ENCODE peak calls at places on chromosomes 4 and X, in five cellular contexts. Y is HCT116, E is upper lobe of right lung, W is fibroblast of the aortic adventitia, C is cardiac fibroblast. Q is an unnamed sample.

GRCh38 chr4:10606483-10607155 is 77.9 kb downstream of the CLNK start:
- DNase-seq in Y (no peak), E (no peak), W (no peak), C (no peak), Q (no peak)

GRCh38 chrX:72694170-72694569 is 19.9 kb downstream of the PHKA1 start:
- DNase-seq in Y (no peak), E (no peak), W (no peak), C (no peak), Q (peak)

GRCh38 chr4:22522706-22523501 is 7.0 kb upstream of the ADGRA3 start:
- DNase-seq in Y (no peak), E (no peak), W (no peak), C (no peak), Q (no peak)

GRCh38 chr4:152032722-152033131 is 271.9 kb upstream of the GATB start:
- DNase-seq in Y (no peak), E (no peak), W (peak), C (peak), Q (peak)

GRCh38 chr4:2375427-2375826 is 43.0 kb downstream of the ZFYVE28 start:
- DNase-seq in Y (no peak), E (no peak), W (no peak), C (no peak), Q (no peak)

GRCh38 chrX:12949927-12950656 is 24.8 kb upstream of the TMSB4X start:
- DNase-seq in Y (no peak), E (peak), W (peak), C (peak), Q (peak)

GRCh38 chrX:1147641-1148515 is 64.6 kb downstream of the CRLF2 start:
- DNase-seq in Y (no peak), E (no peak), W (no peak), C (no peak), Q (no peak)

GRCh38 chr4:38753021-38753806 is 29.6 kb downstream of the TLR10 start:
- DNase-seq in Y (peak), E (peak), W (peak), C (peak), Q (peak)

GRCh38 chr4:43496188-43496587 is 603.7 kb downstream of the GRXCR1 start:
- DNase-seq in Y (no peak), E (no peak), W (peak), C (no peak), Q (no peak)

GRCh38 chrX:39260965-39261364 is 459.7 kb downstream of the MID1IP1 start:
- DNase-seq in Y (no peak), E (no peak), W (no peak), C (no peak), Q (peak)

GRCh38 chrX:56963377-56963776 is 32.0 kb downstream of the SPIN3 start:
- DNase-seq in Y (no peak), E (no peak), W (no peak), C (no peak), Q (no peak)

GRCh38 chr4:7154351-7154981 is 37.9 kb upstream of the SORCS2 start:
- DNase-seq in Y (no peak), E (peak), W (no peak), C (no peak), Q (no peak)

GRCh38 chrX:39633293-39633692 is 464.5 kb downstream of the BCOR start:
- DNase-seq in Y (no peak), E (no peak), W (no peak), C (peak), Q (peak)

GRCh38 chr4:87044511-87045369 is 109.9 kb downstream of the AFF1 start:
- DNase-seq in Y (no peak), E (no peak), W (peak), C (no peak), Q (no peak)
- H3K4me3 ChIP-seq in Y (no peak), E (no peak), W (peak), C (no peak), Q (peak)

GRCh38 chr4:107740381-107740780 is 20.3 kb upstream of the PAPSS1 start:
- DNase-seq in Y (no peak), E (no peak), W (no peak), C (peak), Q (no peak)
- TF ChIP-seq CTCF in Y (peak), E (peak), W (no peak), C (peak), Q (no peak)

GRCh38 chr4:147826288-147826646 is 94.4 kb downstream of the ARHGAP10 start:
- DNase-seq in Y (no peak), E (no peak), W (no peak), C (no peak), Q (no peak)
- H3K4me3 ChIP-seq in Y (no peak), E (no peak), W (no peak), C (no peak), Q (no peak)

DNA sequence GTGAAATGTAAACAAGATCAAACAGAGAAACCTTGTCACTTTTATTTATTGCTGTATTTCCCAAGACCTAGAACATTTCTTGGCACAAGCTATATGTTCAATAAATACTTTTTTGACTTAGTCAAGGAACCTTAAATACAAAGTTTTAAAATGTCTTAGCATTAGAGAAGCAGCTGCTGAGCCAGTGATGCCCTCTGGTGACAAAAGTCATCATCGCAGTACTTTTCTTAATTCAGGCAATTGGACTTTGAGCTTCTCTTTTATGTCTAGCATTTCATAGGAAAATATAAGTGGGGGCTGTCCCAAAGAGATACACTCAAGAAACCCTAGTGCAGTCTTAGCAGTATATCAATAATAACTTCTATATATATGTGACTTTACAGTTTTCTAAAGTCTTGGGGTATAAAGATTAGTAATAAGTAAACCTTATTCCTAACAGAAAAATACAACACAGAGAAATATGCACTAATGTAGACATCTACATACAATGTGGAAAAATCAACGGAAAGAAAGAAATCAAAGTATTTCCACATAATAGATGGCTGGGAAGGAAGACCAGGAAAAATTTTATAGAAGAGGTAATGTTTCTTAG is 118.4 kb downstream of the DTHD1 start:
- DNase-seq in Y (no peak), E (no peak), W (no peak), C (peak), Q (peak)
- TF ChIP-seq CTCF in Y (peak), E (peak), W (no peak), C (peak), Q (peak)

GRCh38 chrX:17375361-17375630 is 296 bp downstream of the NHS start:
- DNase-seq in Y (no peak), E (no peak), W (peak), C (no peak), Q (no peak)
- H3K4me3 ChIP-seq in Y (peak), E (peak), W (peak), C (peak), Q (peak)

DNA sequence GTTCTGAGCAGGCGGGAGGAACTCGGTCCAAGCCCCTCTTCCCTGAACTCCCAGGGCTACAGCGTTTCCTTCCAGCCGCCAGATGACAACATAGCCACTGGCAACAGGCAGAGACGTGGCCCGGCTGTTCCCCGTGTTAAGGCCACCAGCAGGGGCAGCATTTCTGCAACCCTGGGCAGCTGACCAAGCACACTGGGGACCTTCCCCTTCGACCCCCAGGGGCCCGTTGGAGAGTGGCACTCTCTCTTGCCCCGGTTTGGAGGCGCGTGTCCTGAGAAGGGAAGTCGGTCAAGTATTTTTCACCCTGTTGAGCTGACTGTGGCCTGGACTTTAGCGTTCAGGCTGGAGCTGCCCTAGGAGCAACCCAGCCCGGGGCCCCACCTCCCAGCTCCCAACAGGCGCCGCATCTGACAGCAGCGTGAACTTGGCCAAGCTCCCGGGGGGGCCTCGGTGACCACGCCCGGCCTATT is 37.6 kb downstream of the ZBTB49 start:
- DNase-seq in Y (no peak), E (peak), W (no peak), C (peak), Q (peak)
- TF ChIP-seq CTCF in Y (peak), E (peak), W (peak), C (peak), Q (peak)

GRCh38 chr4:76545161-76545884 is 110.3 kb downstream of the SHROOM3 start:
- DNase-seq in Y (no peak), E (no peak), W (no peak), C (no peak), Q (no peak)

GRCh38 chr4:76547167-76547760 is 112.2 kb downstream of the SHROOM3 start:
- DNase-seq in Y (no peak), E (no peak), W (no peak), C (peak), Q (no peak)

GRCh38 chr4:76543378-76543777 is 108.3 kb downstream of the SHROOM3 start:
- DNase-seq in Y (no peak), E (no peak), W (no peak), C (no peak), Q (no peak)

GRCh38 chr4:76548704-76549103 is 113.7 kb downstream of the SHROOM3 start:
- DNase-seq in Y (no peak), E (no peak), W (no peak), C (no peak), Q (no peak)

DNA sequence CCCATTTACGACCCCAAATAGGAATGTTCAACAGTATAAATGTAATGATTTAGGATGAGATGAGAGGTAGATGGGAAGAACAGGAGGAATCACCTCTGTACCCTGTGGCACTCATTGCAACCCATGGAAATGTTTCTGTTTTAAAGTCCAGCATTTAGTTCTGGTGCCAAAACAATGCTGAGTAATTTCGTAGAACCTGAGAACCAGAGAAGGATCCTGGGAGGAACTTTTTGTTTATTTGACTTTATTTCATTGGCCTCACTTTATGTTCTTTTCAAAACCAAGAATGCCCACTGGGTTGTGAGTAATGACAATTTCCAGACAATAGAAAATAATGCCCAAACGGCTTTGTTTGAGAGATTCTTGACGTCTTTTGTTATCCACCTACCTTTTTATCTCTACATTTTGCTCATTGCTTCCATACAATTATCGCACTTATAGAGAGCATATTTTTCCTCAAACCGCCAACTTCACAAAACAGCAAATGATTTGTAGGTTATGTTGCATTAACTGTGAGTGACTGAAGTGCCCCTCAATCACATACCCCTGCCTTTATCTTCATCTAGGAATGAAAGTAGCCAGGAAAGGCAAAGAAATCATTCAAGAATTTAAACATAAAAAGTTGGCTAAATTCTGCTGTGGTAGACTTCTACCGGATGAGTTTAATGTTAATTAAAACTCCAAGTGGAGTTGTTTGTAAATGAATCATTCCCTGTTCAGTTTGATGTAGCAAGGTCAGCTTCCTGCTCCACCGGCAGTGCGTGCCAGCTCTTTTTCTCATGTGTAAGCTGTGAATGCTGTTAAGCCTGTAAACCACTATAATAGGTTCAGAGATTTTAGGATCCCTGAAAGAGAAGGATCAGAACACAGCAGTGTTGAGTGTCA is 111.5 kb downstream of the SHROOM3 start:
- DNase-seq in Y (no peak), E (no peak), W (peak), C (peak), Q (peak)
- H3K4me3 ChIP-seq in Y (no peak), E (no peak), W (no peak), C (no peak), Q (no peak)

DNA sequence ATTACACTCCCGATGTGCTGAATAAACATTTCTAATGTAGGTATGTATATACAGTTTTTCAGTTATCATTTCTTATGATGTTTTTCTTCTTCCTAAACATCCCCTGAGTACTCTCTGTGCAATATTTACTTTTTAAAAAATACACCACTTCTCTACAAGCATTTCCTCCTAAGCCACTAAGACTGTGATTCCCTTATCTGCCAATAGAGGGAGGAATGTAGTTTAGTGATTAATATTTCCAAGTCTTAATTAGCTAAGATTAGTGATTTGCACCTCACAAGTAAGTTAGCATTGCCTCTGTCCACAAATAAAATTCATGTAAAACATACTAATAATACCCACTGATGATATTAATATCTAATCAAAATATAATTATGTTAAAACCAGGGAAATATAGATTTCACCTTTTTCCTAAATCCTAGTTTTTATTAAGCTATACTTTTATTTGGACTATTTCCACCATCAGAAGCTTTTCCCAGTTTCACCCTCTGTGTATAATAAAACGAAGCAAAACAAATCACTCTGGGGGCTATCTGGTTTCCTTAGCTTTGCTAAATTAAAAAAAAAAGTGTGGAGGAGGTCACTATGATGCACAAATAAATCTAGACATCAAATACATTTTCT is 909.1 kb downstream of the FAT4 start:
- DNase-seq in Y (peak), E (no peak), W (peak), C (peak), Q (peak)
- TF ChIP-seq CTCF in Y (peak), E (peak), W (peak), C (peak), Q (peak)

GRCh38 chr4:142413516-142413915 is 432.6 kb downstream of the INPP4B start:
- DNase-seq in Y (no peak), E (no peak), W (no peak), C (no peak), Q (no peak)

GRCh38 chr4:142416711-142417275 is 429.3 kb downstream of the INPP4B start:
- DNase-seq in Y (no peak), E (no peak), W (peak), C (peak), Q (peak)

GRCh38 chr4:142414336-142414945 is 431.7 kb downstream of the INPP4B start:
- DNase-seq in Y (no peak), E (no peak), W (peak), C (no peak), Q (no peak)

GRCh38 chr4:142418697-142419096 is 427.4 kb downstream of the INPP4B start:
- DNase-seq in Y (no peak), E (no peak), W (no peak), C (no peak), Q (no peak)

DNA sequence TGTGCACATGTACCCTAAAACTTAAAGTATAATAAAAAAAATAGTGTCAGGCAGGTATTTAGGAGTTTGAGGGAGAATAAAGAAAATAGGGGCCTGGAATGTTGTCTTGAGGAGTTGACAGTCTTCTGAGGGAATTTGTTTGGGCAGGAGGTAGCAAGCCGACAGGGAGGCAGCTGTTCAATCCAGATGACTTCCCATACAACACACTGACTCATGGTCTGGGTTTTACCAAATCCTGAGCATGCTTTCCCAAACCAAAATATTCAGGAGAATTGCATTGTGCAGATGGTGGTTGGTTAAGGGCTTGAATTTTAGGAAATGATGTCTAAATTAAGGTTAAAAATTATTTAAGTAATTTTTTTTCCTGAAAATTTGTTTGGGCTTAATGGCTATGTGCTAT is 430.0 kb downstream of the INPP4B start:
- DNase-seq in Y (no peak), E (no peak), W (peak), C (peak), Q (peak)
- H3K4me3 ChIP-seq in Y (no peak), E (no peak), W (no peak), C (no peak), Q (no peak)

Q was measured in fibroblast of mammary gland.